ENCODE peak calls at places on chromosomes 11 and 22, in five cellular contexts. One of them, this sample, is unnamed.

GRCh38 chr22:35575116-35575748 is 34.6 kb downstream of the RASD2 start:
- ATAC-seq in left lung: no peak
- ATAC-seq in right lobe of liver: no peak
- ATAC-seq in HCT116: peak
- ATAC-seq in heart right ventricle: no peak
- ATAC-seq in this sample: no peak

GRCh38 chr11:106172389-106172991 is 95.0 kb downstream of the AASDHPPT start:
- ATAC-seq in left lung: no peak
- ATAC-seq in right lobe of liver: no peak
- ATAC-seq in HCT116: no peak
- ATAC-seq in heart right ventricle: no peak
- ATAC-seq in this sample: no peak

GRCh38 chr11:116193321-116194114 is 579.3 kb downstream of the BUD13 start:
- ATAC-seq in left lung: peak
- ATAC-seq in right lobe of liver: peak
- ATAC-seq in HCT116: no peak
- ATAC-seq in heart right ventricle: peak
- ATAC-seq in this sample: no peak

GRCh38 chr11:73439002-73439843 is 63.0 kb downstream of the RELT start:
- ATAC-seq in left lung: no peak
- ATAC-seq in right lobe of liver: peak
- ATAC-seq in HCT116: no peak
- ATAC-seq in heart right ventricle: no peak
- ATAC-seq in this sample: no peak

GRCh38 chr22:45323695-45324094 is 14.0 kb downstream of the FAM118A start:
- ATAC-seq in left lung: no peak
- ATAC-seq in right lobe of liver: no peak
- ATAC-seq in HCT116: no peak
- ATAC-seq in heart right ventricle: no peak
- ATAC-seq in this sample: no peak

GRCh38 chr11:64778223-64778472 is 194 bp downstream of the SF1 start:
- ATAC-seq in left lung: peak
- ATAC-seq in right lobe of liver: no peak
- ATAC-seq in HCT116: peak
- ATAC-seq in heart right ventricle: peak
- ATAC-seq in this sample: peak

GRCh38 chr11:2815762-2816496 is 69.6 kb downstream of the CDKN1C start:
- ATAC-seq in left lung: no peak
- ATAC-seq in right lobe of liver: no peak
- ATAC-seq in HCT116: no peak
- ATAC-seq in heart right ventricle: no peak
- ATAC-seq in this sample: no peak

GRCh38 chr11:57785072-57785471 is 23.5 kb downstream of the CTNND1 start:
- ATAC-seq in left lung: no peak
- ATAC-seq in right lobe of liver: no peak
- ATAC-seq in HCT116: no peak
- ATAC-seq in heart right ventricle: no peak
- ATAC-seq in this sample: no peak

GRCh38 chr11:27237641-27238040 is 125.4 kb downstream of the CCDC34 start:
- ATAC-seq in left lung: no peak
- ATAC-seq in right lobe of liver: no peak
- ATAC-seq in HCT116: no peak
- ATAC-seq in heart right ventricle: no peak
- ATAC-seq in this sample: no peak

GRCh38 chr11:17865765-17866428 is 131.3 kb downstream of the KCNC1 start:
- ATAC-seq in left lung: no peak
- ATAC-seq in right lobe of liver: no peak
- ATAC-seq in HCT116: no peak
- ATAC-seq in heart right ventricle: no peak
- ATAC-seq in this sample: no peak

GRCh38 chr11:93577291-93577690 is 34.1 kb upstream of the SMCO4 start:
- ATAC-seq in left lung: peak
- ATAC-seq in right lobe of liver: no peak
- ATAC-seq in HCT116: no peak
- ATAC-seq in heart right ventricle: no peak
- ATAC-seq in this sample: no peak

GRCh38 chr11:71247551-71248250 is 4.7 kb downstream of the SHANK2 start:
- ATAC-seq in left lung: no peak
- ATAC-seq in right lobe of liver: peak
- ATAC-seq in HCT116: no peak
- ATAC-seq in heart right ventricle: peak
- ATAC-seq in this sample: no peak

GRCh38 chr22:35257002-35257320 is 332 bp upstream of the HMGXB4 start:
- ATAC-seq in left lung: peak
- ATAC-seq in right lobe of liver: no peak
- ATAC-seq in HCT116: peak
- ATAC-seq in heart right ventricle: no peak
- ATAC-seq in this sample: no peak

GRCh38 chr11:128484172-128484571 is 103.2 kb downstream of the ETS1 start:
- ATAC-seq in left lung: no peak
- ATAC-seq in right lobe of liver: peak
- ATAC-seq in HCT116: peak
- ATAC-seq in heart right ventricle: no peak
- ATAC-seq in this sample: no peak

GRCh38 chr11:28838741-28839140 is 730.6 kb downstream of the METTL15 start:
- ATAC-seq in left lung: no peak
- ATAC-seq in right lobe of liver: no peak
- ATAC-seq in HCT116: no peak
- ATAC-seq in heart right ventricle: no peak
- ATAC-seq in this sample: no peak

GRCh38 chr11:30452842-30453241 is 129.9 kb downstream of the ARL14EP start:
- ATAC-seq in left lung: no peak
- ATAC-seq in right lobe of liver: peak
- ATAC-seq in HCT116: no peak
- ATAC-seq in heart right ventricle: no peak
- ATAC-seq in this sample: no peak

GRCh38 chr22:26585104-26585790 is 4.7 kb downstream of the TPST2 start:
- ATAC-seq in left lung: peak
- ATAC-seq in right lobe of liver: peak
- ATAC-seq in HCT116: no peak
- ATAC-seq in heart right ventricle: no peak
- ATAC-seq in this sample: no peak

GRCh38 chr11:93525601-93526000 is 17.6 kb downstream of the SMCO4 start:
- ATAC-seq in left lung: peak
- ATAC-seq in right lobe of liver: peak
- ATAC-seq in HCT116: no peak
- ATAC-seq in heart right ventricle: no peak
- ATAC-seq in this sample: no peak

GRCh38 chr11:113977701-113978100 is 2.8 kb downstream of the HTR3A start:
- ATAC-seq in left lung: no peak
- ATAC-seq in right lobe of liver: no peak
- ATAC-seq in HCT116: no peak
- ATAC-seq in heart right ventricle: no peak
- ATAC-seq in this sample: no peak

GRCh38 chr11:66700337-66700736 is 22.6 kb upstream of the RBM4B start:
- ATAC-seq in left lung: no peak
- ATAC-seq in right lobe of liver: peak
- ATAC-seq in HCT116: no peak
- ATAC-seq in heart right ventricle: no peak
- ATAC-seq in this sample: no peak

GRCh38 chr22:24500251-24500820 is 5.2 kb downstream of the UPB1 start:
- ATAC-seq in left lung: no peak
- ATAC-seq in right lobe of liver: peak
- ATAC-seq in HCT116: no peak
- ATAC-seq in heart right ventricle: no peak
- ATAC-seq in this sample: no peak

GRCh38 chr22:42194953-42195352 is 64.3 kb upstream of the CYP2D6 start:
- ATAC-seq in left lung: no peak
- ATAC-seq in right lobe of liver: no peak
- ATAC-seq in HCT116: no peak
- ATAC-seq in heart right ventricle: no peak
- ATAC-seq in this sample: no peak

GRCh38 chr11:131579932-131580387 is 209.5 kb downstream of the NTM start:
- ATAC-seq in left lung: peak
- ATAC-seq in right lobe of liver: peak
- ATAC-seq in HCT116: peak
- ATAC-seq in heart right ventricle: no peak
- ATAC-seq in this sample: no peak

GRCh38 chr11:112751763-112752162 is 209.5 kb upstream of the NCAM1 start:
- ATAC-seq in left lung: no peak
- ATAC-seq in right lobe of liver: no peak
- ATAC-seq in HCT116: no peak
- ATAC-seq in heart right ventricle: no peak
- ATAC-seq in this sample: no peak

GRCh38 chr22:42833104-42833503 is 24.0 kb downstream of the ARFGAP3 start:
- ATAC-seq in left lung: no peak
- ATAC-seq in right lobe of liver: no peak
- ATAC-seq in HCT116: no peak
- ATAC-seq in heart right ventricle: no peak
- ATAC-seq in this sample: no peak

GRCh38 chr11:68963779-68964178 is 17.0 kb downstream of the MRGPRD start:
- ATAC-seq in left lung: peak
- ATAC-seq in right lobe of liver: peak
- ATAC-seq in HCT116: no peak
- ATAC-seq in heart right ventricle: no peak
- ATAC-seq in this sample: no peak

GRCh38 chr11:3088806-3089205 is 31.6 kb upstream of the CARS1 start:
- ATAC-seq in left lung: no peak
- ATAC-seq in right lobe of liver: no peak
- ATAC-seq in HCT116: no peak
- ATAC-seq in heart right ventricle: no peak
- ATAC-seq in this sample: no peak

GRCh38 chr11:27392715-27393114 is 29.7 kb upstream of the CCDC34 start:
- ATAC-seq in left lung: peak
- ATAC-seq in right lobe of liver: no peak
- ATAC-seq in HCT116: peak
- ATAC-seq in heart right ventricle: no peak
- ATAC-seq in this sample: no peak

GRCh38 chr22:49092751-49093150 is 734.9 kb downstream of the BRD1 start:
- ATAC-seq in left lung: no peak
- ATAC-seq in right lobe of liver: no peak
- ATAC-seq in HCT116: no peak
- ATAC-seq in heart right ventricle: no peak
- ATAC-seq in this sample: no peak

GRCh38 chr11:89381094-89381493 is 110.1 kb downstream of the NOX4 start:
- ATAC-seq in left lung: peak
- ATAC-seq in right lobe of liver: no peak
- ATAC-seq in HCT116: no peak
- ATAC-seq in heart right ventricle: no peak
- ATAC-seq in this sample: peak

GRCh38 chr11:1348748-1349073 is 39.3 kb upstream of the TOLLIP start:
- ATAC-seq in left lung: no peak
- ATAC-seq in right lobe of liver: no peak
- ATAC-seq in HCT116: no peak
- ATAC-seq in heart right ventricle: no peak
- ATAC-seq in this sample: no peak

DNA sequence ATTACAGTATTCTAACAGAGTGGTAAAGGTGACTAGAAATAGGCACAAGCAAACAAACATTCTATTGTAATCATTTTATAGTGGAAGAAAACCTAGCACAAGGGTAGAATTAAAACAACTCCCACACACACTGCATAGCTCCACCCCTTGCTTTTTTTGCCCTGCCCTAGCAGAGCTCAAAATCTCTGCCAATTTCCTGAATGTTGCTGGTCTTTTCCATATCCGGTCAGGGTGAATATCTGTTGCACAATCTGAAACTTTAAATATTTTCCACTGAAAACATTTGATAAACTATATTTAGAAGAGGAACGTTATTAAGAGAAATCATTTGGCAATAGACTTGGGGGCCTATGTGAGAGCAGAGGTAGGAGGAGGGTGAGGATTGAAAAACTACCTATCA is 2.7 kb downstream of the SPA17 start:
- ATAC-seq in left lung: peak
- ATAC-seq in right lobe of liver: peak
- ATAC-seq in HCT116: no peak
- ATAC-seq in heart right ventricle: no peak
- ATAC-seq in this sample: no peak
- H3K27ac ChIP-seq in left lung: peak
- H3K27ac ChIP-seq in right lobe of liver: no peak
- H3K27ac ChIP-seq in HCT116: no peak
- H3K27ac ChIP-seq in heart right ventricle: peak
- H3K27ac ChIP-seq in this sample: no peak

GRCh38 chr22:37639771-37640590 is 512 bp downstream of the SH3BP1 start:
- ATAC-seq in left lung: no peak
- ATAC-seq in right lobe of liver: no peak
- ATAC-seq in HCT116: no peak
- ATAC-seq in heart right ventricle: no peak
- ATAC-seq in this sample: no peak

GRCh38 chr22:37640591-37641250 is 1.3 kb downstream of the SH3BP1 start:
- ATAC-seq in left lung: no peak
- ATAC-seq in right lobe of liver: no peak
- ATAC-seq in HCT116: no peak
- ATAC-seq in heart right ventricle: no peak
- ATAC-seq in this sample: no peak

GRCh38 chr22:37643225-37643847 is 3.9 kb downstream of the SH3BP1 start:
- ATAC-seq in left lung: peak
- ATAC-seq in right lobe of liver: peak
- ATAC-seq in HCT116: peak
- ATAC-seq in heart right ventricle: peak
- ATAC-seq in this sample: peak

GRCh38 chr22:37639070-37639760 is at the start of gene SH3BP1:
- ATAC-seq in left lung: peak
- ATAC-seq in right lobe of liver: peak
- ATAC-seq in HCT116: peak
- ATAC-seq in heart right ventricle: peak
- ATAC-seq in this sample: peak

DNA sequence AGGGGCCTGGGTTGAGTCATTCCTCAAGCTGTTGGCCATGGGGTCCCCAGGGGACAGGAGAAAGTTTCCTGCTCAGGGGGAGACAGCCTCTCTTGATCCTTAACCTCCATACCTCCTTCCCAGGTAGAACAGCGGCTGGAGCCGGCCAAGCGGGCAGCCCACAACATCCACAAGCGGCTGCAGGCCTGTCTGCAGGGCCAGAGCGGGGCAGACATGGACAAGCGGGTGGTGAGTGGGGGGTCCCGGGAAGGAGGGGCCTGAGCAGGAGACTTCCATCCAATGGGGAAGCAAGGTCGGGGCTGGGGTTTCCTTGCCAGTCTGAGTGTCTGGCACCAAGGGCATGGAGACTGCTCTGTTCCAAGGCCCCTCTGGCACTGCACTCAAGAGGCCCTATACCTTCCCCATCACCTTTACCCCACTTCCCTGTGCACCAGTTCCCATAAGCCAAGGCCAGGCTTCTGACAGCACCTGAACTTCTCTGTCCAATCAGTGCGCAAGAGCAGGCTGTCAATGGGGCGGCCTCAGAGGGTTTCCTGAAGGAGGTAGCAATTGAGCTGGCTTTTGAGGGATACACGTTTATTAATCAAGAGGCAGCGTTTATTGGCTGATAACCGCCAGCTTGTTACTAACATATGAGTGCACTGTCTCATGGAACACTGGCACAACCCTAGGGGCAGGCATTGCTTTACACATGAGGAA is 1.9 kb downstream of the SH3BP1 start:
- ATAC-seq in left lung: no peak
- ATAC-seq in right lobe of liver: no peak
- ATAC-seq in HCT116: no peak
- ATAC-seq in heart right ventricle: no peak
- ATAC-seq in this sample: no peak
- TF ChIP-seq CTCF in left lung: no peak
- TF ChIP-seq CTCF in right lobe of liver: no peak
- TF ChIP-seq CTCF in HCT116: no peak
- TF ChIP-seq CTCF in heart right ventricle: no peak
- TF ChIP-seq CTCF in this sample: no peak

GRCh38 chr11:118608268-118609214 is 1.1 kb downstream of the PHLDB1 start:
- ATAC-seq in left lung: peak
- ATAC-seq in right lobe of liver: peak
- ATAC-seq in HCT116: peak
- ATAC-seq in heart right ventricle: peak
- ATAC-seq in this sample: peak
- H3K27ac ChIP-seq in left lung: peak
- H3K27ac ChIP-seq in right lobe of liver: peak
- H3K27ac ChIP-seq in HCT116: peak
- H3K27ac ChIP-seq in heart right ventricle: peak
- H3K27ac ChIP-seq in this sample: peak

GRCh38 chr22:19705181-19705934 is 8.9 kb upstream of the SEPTIN5 start:
- ATAC-seq in left lung: no peak
- ATAC-seq in right lobe of liver: no peak
- ATAC-seq in HCT116: no peak
- ATAC-seq in heart right ventricle: no peak
- ATAC-seq in this sample: no peak
- TF ChIP-seq CTCF in left lung: no peak
- TF ChIP-seq CTCF in right lobe of liver: no peak
- TF ChIP-seq CTCF in HCT116: no peak
- TF ChIP-seq CTCF in heart right ventricle: no peak
- TF ChIP-seq CTCF in this sample: no peak

This sample was measured in gastroesophageal sphincter.